ENCODE peak calls at places on chromosomes 2 and 18, in seven cellular contexts. One of them, this sample, is unnamed.

GRCh38 chr18:8730080-8730827 is 24.9 kb downstream of the MTCL1 start:
- DNase-seq in uterus: peak; percentile 54
- DNase-seq in A549: peak; percentile 92
- DNase-seq in ovary: peak; percentile 34
- DNase-seq in cardiac muscle cell: no peak
- DNase-seq in suprapubic skin: no peak
- DNase-seq in mammary epithelial cell: no peak
- DNase-seq in this sample: peak; percentile 76

GRCh38 chr2:237025090-237025865 is 60.4 kb upstream of the COPS8 start:
- DNase-seq in uterus: no peak
- DNase-seq in A549: peak; percentile 88
- DNase-seq in ovary: no peak
- DNase-seq in cardiac muscle cell: no peak
- DNase-seq in suprapubic skin: no peak
- DNase-seq in mammary epithelial cell: peak; percentile 64
- DNase-seq in this sample: no peak

GRCh38 chr2:217926801-217927200 is 76.0 kb downstream of the TNS1 start:
- DNase-seq in uterus: no peak
- DNase-seq in A549: no peak
- DNase-seq in ovary: no peak
- DNase-seq in cardiac muscle cell: no peak
- DNase-seq in suprapubic skin: no peak
- DNase-seq in mammary epithelial cell: no peak
- DNase-seq in this sample: no peak

GRCh38 chr18:59516356-59517155 is 157.5 kb upstream of the LMAN1 start:
- DNase-seq in uterus: peak; percentile 83
- DNase-seq in A549: peak; percentile 60
- DNase-seq in ovary: peak; percentile 80
- DNase-seq in cardiac muscle cell: peak; percentile 80
- DNase-seq in suprapubic skin: no peak
- DNase-seq in mammary epithelial cell: peak; percentile 55
- DNase-seq in this sample: peak; percentile 70

GRCh38 chr2:11724151-11724550 is 22.3 kb upstream of the LPIN1 start:
- DNase-seq in uterus: no peak
- DNase-seq in A549: no peak
- DNase-seq in ovary: no peak
- DNase-seq in cardiac muscle cell: no peak
- DNase-seq in suprapubic skin: no peak
- DNase-seq in mammary epithelial cell: no peak
- DNase-seq in this sample: no peak

GRCh38 chr2:31275976-31276375 is 42.0 kb downstream of the EHD3 start:
- DNase-seq in uterus: no peak
- DNase-seq in A549: no peak
- DNase-seq in ovary: no peak
- DNase-seq in cardiac muscle cell: no peak
- DNase-seq in suprapubic skin: no peak
- DNase-seq in mammary epithelial cell: no peak
- DNase-seq in this sample: peak; percentile 58

GRCh38 chr2:137050949-137051348 is 285.6 kb downstream of the THSD7B start:
- DNase-seq in uterus: no peak
- DNase-seq in A549: peak; percentile 5
- DNase-seq in ovary: no peak
- DNase-seq in cardiac muscle cell: peak; percentile 9
- DNase-seq in suprapubic skin: no peak
- DNase-seq in mammary epithelial cell: no peak
- DNase-seq in this sample: no peak

GRCh38 chr2:241321911-241322310 is 6.2 kb downstream of the SEPTIN2 start:
- DNase-seq in uterus: no peak
- DNase-seq in A549: no peak
- DNase-seq in ovary: no peak
- DNase-seq in cardiac muscle cell: no peak
- DNase-seq in suprapubic skin: no peak
- DNase-seq in mammary epithelial cell: no peak
- DNase-seq in this sample: no peak

GRCh38 chr18:78497641-78498040 is 482.0 kb upstream of the SALL3 start:
- DNase-seq in uterus: no peak
- DNase-seq in A549: no peak
- DNase-seq in ovary: no peak
- DNase-seq in cardiac muscle cell: no peak
- DNase-seq in suprapubic skin: no peak
- DNase-seq in mammary epithelial cell: no peak
- DNase-seq in this sample: no peak

GRCh38 chr2:42510191-42510929 is 16.6 kb upstream of the KCNG3 start:
- DNase-seq in uterus: no peak
- DNase-seq in A549: no peak
- DNase-seq in ovary: no peak
- DNase-seq in cardiac muscle cell: no peak
- DNase-seq in suprapubic skin: no peak
- DNase-seq in mammary epithelial cell: no peak
- DNase-seq in this sample: no peak

GRCh38 chr18:69408522-69408921 is 7.8 kb downstream of the DOK6 start:
- DNase-seq in uterus: no peak
- DNase-seq in A549: no peak
- DNase-seq in ovary: no peak
- DNase-seq in cardiac muscle cell: no peak
- DNase-seq in suprapubic skin: no peak
- DNase-seq in mammary epithelial cell: no peak
- DNase-seq in this sample: no peak

GRCh38 chr2:20421988-20422678 is 24.7 kb upstream of the RHOB start:
- DNase-seq in uterus: peak; percentile 85
- DNase-seq in A549: no peak
- DNase-seq in ovary: peak; percentile 86
- DNase-seq in cardiac muscle cell: no peak
- DNase-seq in suprapubic skin: peak; percentile 96
- DNase-seq in mammary epithelial cell: peak; percentile 90
- DNase-seq in this sample: peak; percentile 96
- H3K4me1 ChIP-seq in uterus: peaks cover 9% of the 10 kb centered on the region
- H3K4me1 ChIP-seq in A549: peaks cover 2% of the 10 kb centered on the region
- H3K4me1 ChIP-seq in ovary: peaks cover 21% of the 10 kb centered on the region
- H3K4me1 ChIP-seq in cardiac muscle cell: no peaks in the 10 kb centered on the region
- H3K4me1 ChIP-seq in suprapubic skin: peaks cover 75% of the 10 kb centered on the region
- H3K4me1 ChIP-seq in mammary epithelial cell: peaks cover 41% of the 10 kb centered on the region
- H3K4me1 ChIP-seq in this sample: peaks cover 25% of the 10 kb centered on the region

GRCh38 chr18:13382990-13383821 is 164.6 kb downstream of the LDLRAD4 start:
- DNase-seq in uterus: no peak
- DNase-seq in A549: no peak
- DNase-seq in ovary: no peak
- DNase-seq in cardiac muscle cell: no peak
- DNase-seq in suprapubic skin: peak; percentile 69
- DNase-seq in mammary epithelial cell: no peak
- DNase-seq in this sample: no peak

GRCh38 chr18:13380671-13381070 is 162.1 kb downstream of the LDLRAD4 start:
- DNase-seq in uterus: no peak
- DNase-seq in A549: no peak
- DNase-seq in ovary: no peak
- DNase-seq in cardiac muscle cell: no peak
- DNase-seq in suprapubic skin: no peak
- DNase-seq in mammary epithelial cell: no peak
- DNase-seq in this sample: no peak

GRCh38 chr18:13381907-13382682 is 163.5 kb downstream of the LDLRAD4 start:
- DNase-seq in uterus: peak; percentile 69
- DNase-seq in A549: peak; percentile 4
- DNase-seq in ovary: peak; percentile 61
- DNase-seq in cardiac muscle cell: peak; percentile 18
- DNase-seq in suprapubic skin: peak; percentile 84
- DNase-seq in mammary epithelial cell: no peak
- DNase-seq in this sample: peak; percentile 69

GRCh38 chr18:13381331-13381730 is 162.8 kb downstream of the LDLRAD4 start:
- DNase-seq in uterus: no peak
- DNase-seq in A549: no peak
- DNase-seq in ovary: no peak
- DNase-seq in cardiac muscle cell: no peak
- DNase-seq in suprapubic skin: no peak
- DNase-seq in mammary epithelial cell: no peak
- DNase-seq in this sample: no peak

DNA sequence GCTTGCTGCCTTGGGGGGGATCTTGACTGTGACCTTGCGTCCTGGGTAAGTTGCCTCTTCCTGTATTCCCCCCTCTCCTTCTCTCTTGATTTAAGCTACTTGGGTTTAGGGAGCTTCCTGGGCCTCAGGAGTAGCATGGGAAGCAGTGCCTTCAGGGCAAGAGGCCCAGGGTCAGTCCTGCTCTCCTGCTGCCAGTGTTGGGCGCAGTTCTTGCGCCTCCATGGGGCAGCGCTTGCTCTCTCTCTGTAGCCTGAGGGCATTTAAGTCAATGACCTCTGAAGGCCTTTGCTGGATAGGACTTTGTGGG is 164.1 kb downstream of the LDLRAD4 start:
- DNase-seq in uterus: no peak
- DNase-seq in A549: no peak
- DNase-seq in ovary: no peak
- DNase-seq in cardiac muscle cell: no peak
- DNase-seq in suprapubic skin: no peak
- DNase-seq in mammary epithelial cell: no peak
- DNase-seq in this sample: no peak
- TF ChIP-seq CTCF in uterus: no peak
- TF ChIP-seq CTCF in A549: no peak
- TF ChIP-seq CTCF in ovary: no peak
- TF ChIP-seq CTCF in cardiac muscle cell: no peak
- TF ChIP-seq CTCF in suprapubic skin: no peak
- TF ChIP-seq CTCF in mammary epithelial cell: no peak
- TF ChIP-seq CTCF in this sample: no peak

GRCh38 chr2:27753744-27754588 is 17.6 kb upstream of the MRPL33 start:
- DNase-seq in uterus: peak; percentile 60
- DNase-seq in A549: peak; percentile 85
- DNase-seq in ovary: peak; percentile 68
- DNase-seq in cardiac muscle cell: peak; percentile 71
- DNase-seq in suprapubic skin: peak; percentile 82
- DNase-seq in mammary epithelial cell: peak; percentile 76
- DNase-seq in this sample: peak; percentile 78
- H3K4me1 ChIP-seq in uterus: no peaks in the 10 kb centered on the region
- H3K4me1 ChIP-seq in A549: peaks cover 26% of the 10 kb centered on the region
- H3K4me1 ChIP-seq in ovary: no peaks in the 10 kb centered on the region
- H3K4me1 ChIP-seq in cardiac muscle cell: peaks cover 13% of the 10 kb centered on the region
- H3K4me1 ChIP-seq in suprapubic skin: peaks cover 20% of the 10 kb centered on the region
- H3K4me1 ChIP-seq in mammary epithelial cell: peaks cover 21% of the 10 kb centered on the region
- H3K4me1 ChIP-seq in this sample: no peaks in the 10 kb centered on the region

GRCh38 chr2:174003635-174004310 is 38.6 kb upstream of the SP3 start:
- DNase-seq in uterus: no peak
- DNase-seq in A549: no peak
- DNase-seq in ovary: no peak
- DNase-seq in cardiac muscle cell: no peak
- DNase-seq in suprapubic skin: no peak
- DNase-seq in mammary epithelial cell: no peak
- DNase-seq in this sample: peak; percentile 30
- TF ChIP-seq CTCF in uterus: no peak
- TF ChIP-seq CTCF in A549: no peak
- TF ChIP-seq CTCF in ovary: no peak
- TF ChIP-seq CTCF in cardiac muscle cell: no peak
- TF ChIP-seq CTCF in suprapubic skin: no peak
- TF ChIP-seq CTCF in mammary epithelial cell: no peak
- TF ChIP-seq CTCF in this sample: peak; percentile 24

GRCh38 chr18:70429847-70430500 is 141.1 kb downstream of the SOCS6 start:
- DNase-seq in uterus: no peak
- DNase-seq in A549: no peak
- DNase-seq in ovary: no peak
- DNase-seq in cardiac muscle cell: no peak
- DNase-seq in suprapubic skin: no peak
- DNase-seq in mammary epithelial cell: no peak
- DNase-seq in this sample: no peak
- H3K4me1 ChIP-seq in uterus: no peaks in the 10 kb centered on the region
- H3K4me1 ChIP-seq in A549: peaks cover 41% of the 10 kb centered on the region
- H3K4me1 ChIP-seq in ovary: no peaks in the 10 kb centered on the region
- H3K4me1 ChIP-seq in cardiac muscle cell: no peaks in the 10 kb centered on the region
- H3K4me1 ChIP-seq in suprapubic skin: peaks cover 4% of the 10 kb centered on the region
- H3K4me1 ChIP-seq in mammary epithelial cell: peaks cover 13% of the 10 kb centered on the region
- H3K4me1 ChIP-seq in this sample: no peaks in the 10 kb centered on the region

DNA sequence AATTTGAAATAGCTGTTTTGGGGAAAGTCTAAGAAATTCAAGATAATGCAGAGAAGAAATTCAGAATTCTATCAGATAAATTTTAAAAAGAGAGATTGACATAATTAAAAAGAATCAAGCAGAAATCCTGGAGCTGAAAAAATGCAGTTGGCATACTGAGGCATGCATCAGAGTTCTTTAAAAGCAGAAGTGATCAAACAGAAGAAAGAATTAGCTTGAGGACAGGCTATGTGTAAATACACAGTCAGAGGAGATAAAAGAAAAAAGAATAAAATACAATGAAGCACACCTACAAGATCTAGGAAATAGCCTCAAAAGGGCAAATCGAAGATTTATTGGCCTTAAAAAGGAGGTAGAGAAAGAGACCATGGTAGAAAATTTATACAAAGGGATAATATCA is 57.1 kb downstream of the CYTIP start:
- DNase-seq in uterus: no peak
- DNase-seq in A549: no peak
- DNase-seq in ovary: no peak
- DNase-seq in cardiac muscle cell: no peak
- DNase-seq in suprapubic skin: no peak
- DNase-seq in mammary epithelial cell: no peak
- DNase-seq in this sample: no peak
- TF ChIP-seq CTCF in uterus: no peak
- TF ChIP-seq CTCF in A549: no peak
- TF ChIP-seq CTCF in ovary: no peak
- TF ChIP-seq CTCF in cardiac muscle cell: no peak
- TF ChIP-seq CTCF in suprapubic skin: no peak
- TF ChIP-seq CTCF in mammary epithelial cell: no peak
- TF ChIP-seq CTCF in this sample: no peak

GRCh38 chr2:96264086-96264485 is 1.7 kb downstream of the TMEM127 start:
- DNase-seq in uterus: no peak
- DNase-seq in A549: no peak
- DNase-seq in ovary: no peak
- DNase-seq in cardiac muscle cell: no peak
- DNase-seq in suprapubic skin: no peak
- DNase-seq in mammary epithelial cell: no peak
- DNase-seq in this sample: no peak
- H3K4me1 ChIP-seq in uterus: peaks cover 17% of the 10 kb centered on the region
- H3K4me1 ChIP-seq in A549: peaks cover 44% of the 10 kb centered on the region
- H3K4me1 ChIP-seq in ovary: peaks cover 26% of the 10 kb centered on the region
- H3K4me1 ChIP-seq in cardiac muscle cell: peaks cover 43% of the 10 kb centered on the region
- H3K4me1 ChIP-seq in suprapubic skin: peaks cover 70% of the 10 kb centered on the region
- H3K4me1 ChIP-seq in mammary epithelial cell: peaks cover 44% of the 10 kb centered on the region
- H3K4me1 ChIP-seq in this sample: peaks cover 72% of the 10 kb centered on the region

GRCh38 chr18:47036298-47036874 is 965 bp upstream of the ELOA2 start:
- DNase-seq in uterus: no peak
- DNase-seq in A549: peak; percentile 29
- DNase-seq in ovary: no peak
- DNase-seq in cardiac muscle cell: peak; percentile 25
- DNase-seq in suprapubic skin: no peak
- DNase-seq in mammary epithelial cell: peak; percentile 19
- DNase-seq in this sample: no peak
- TF ChIP-seq CTCF in uterus: no peak
- TF ChIP-seq CTCF in A549: peak; percentile 37
- TF ChIP-seq CTCF in ovary: no peak
- TF ChIP-seq CTCF in cardiac muscle cell: peak; percentile 39
- TF ChIP-seq CTCF in suprapubic skin: no peak
- TF ChIP-seq CTCF in mammary epithelial cell: peak; percentile 44
- TF ChIP-seq CTCF in this sample: peak; percentile 50

This sample was measured in heart right ventricle.